ENCODE peak calls at places on chromosomes 6 and 20, in four cellular contexts. One of them, this sample, is unnamed.

GRCh38 chr6:146990821-146991798 is 213.1 kb upstream of the STXBP5 start:
- DNase-seq in K562: peak; percentile 37
- DNase-seq in GM12878: no peak
- DNase-seq in H1: no peak
- DNase-seq in this sample: no peak

GRCh38 chr6:13445005-13445743 is 42.2 kb downstream of the GFOD1 start:
- DNase-seq in K562: peak; percentile 28
- DNase-seq in GM12878: no peak
- DNase-seq in H1: no peak
- DNase-seq in this sample: peak; percentile 53

GRCh38 chr6:101195581-101195980 is 197.9 kb upstream of the GRIK2 start:
- DNase-seq in K562: no peak
- DNase-seq in GM12878: no peak
- DNase-seq in H1: no peak
- DNase-seq in this sample: no peak

GRCh38 chr20:37866051-37866450 is 36.9 kb upstream of the VSTM2L start:
- DNase-seq in K562: no peak
- DNase-seq in GM12878: no peak
- DNase-seq in H1: no peak
- DNase-seq in this sample: no peak

GRCh38 chr20:35344354-35344837 is 52.2 kb upstream of the FAM83C start:
- DNase-seq in K562: peak; percentile 57
- DNase-seq in GM12878: no peak
- DNase-seq in H1: no peak
- DNase-seq in this sample: no peak

GRCh38 chr6:74334722-74335121 is 638.7 kb downstream of the CD109 start:
- DNase-seq in K562: no peak
- DNase-seq in GM12878: no peak
- DNase-seq in H1: no peak
- DNase-seq in this sample: no peak

GRCh38 chr6:138498575-138499302 is 555 bp downstream of the NHSL1 start:
- DNase-seq in K562: no peak
- DNase-seq in GM12878: no peak
- DNase-seq in H1: no peak
- DNase-seq in this sample: no peak

GRCh38 chr6:34015576-34015975 is 130.3 kb downstream of the GRM4 start:
- DNase-seq in K562: no peak
- DNase-seq in GM12878: no peak
- DNase-seq in H1: no peak
- DNase-seq in this sample: peak; percentile 37

GRCh38 chr20:62557425-62557824 is 81.6 kb upstream of the GATA5 start:
- DNase-seq in K562: no peak
- DNase-seq in GM12878: no peak
- DNase-seq in H1: no peak
- DNase-seq in this sample: no peak

GRCh38 chr6:122180132-122180531 is 219.3 kb upstream of the HSF2 start:
- DNase-seq in K562: no peak
- DNase-seq in GM12878: no peak
- DNase-seq in H1: no peak
- DNase-seq in this sample: no peak

GRCh38 chr20:58393299-58393698 is 4.3 kb downstream of the VAPB start:
- DNase-seq in K562: no peak
- DNase-seq in GM12878: no peak
- DNase-seq in H1: no peak
- DNase-seq in this sample: no peak

GRCh38 chr20:57166568-57167291 is 99.7 kb downstream of the BMP7 start:
- DNase-seq in K562: no peak
- DNase-seq in GM12878: no peak
- DNase-seq in H1: no peak
- DNase-seq in this sample: no peak

GRCh38 chr6:7146079-7146828 is 38.5 kb downstream of the RREB1 start:
- DNase-seq in K562: no peak
- DNase-seq in GM12878: no peak
- DNase-seq in H1: no peak
- DNase-seq in this sample: no peak

GRCh38 chr6:35199866-35200265 is 13.9 kb upstream of the SCUBE3 start:
- DNase-seq in K562: no peak
- DNase-seq in GM12878: no peak
- DNase-seq in H1: no peak
- DNase-seq in this sample: no peak

GRCh38 chr6:117818449-117818848 is 88.6 kb upstream of the SLC35F1 start:
- DNase-seq in K562: no peak
- DNase-seq in GM12878: no peak
- DNase-seq in H1: no peak
- DNase-seq in this sample: no peak

GRCh38 chr6:130389142-130389541 is 23.3 kb downstream of the TMEM200A start:
- DNase-seq in K562: no peak
- DNase-seq in GM12878: no peak
- DNase-seq in H1: no peak
- DNase-seq in this sample: no peak

GRCh38 chr6:163438940-163439335 is 24.4 kb downstream of the QKI start:
- DNase-seq in K562: peak; percentile 45
- DNase-seq in GM12878: no peak
- DNase-seq in H1: no peak
- DNase-seq in this sample: no peak

GRCh38 chr6:16511048-16511660 is 250.1 kb downstream of the ATXN1 start:
- DNase-seq in K562: peak; percentile 31
- DNase-seq in GM12878: no peak
- DNase-seq in H1: no peak
- DNase-seq in this sample: no peak

GRCh38 chr6:90025418-90026089 is 131.3 kb downstream of the GJA10 start:
- DNase-seq in K562: no peak
- DNase-seq in GM12878: no peak
- DNase-seq in H1: no peak
- DNase-seq in this sample: peak; percentile 24

GRCh38 chr20:42972591-42972990 is 217.1 kb downstream of the PTPRT start:
- DNase-seq in K562: no peak
- DNase-seq in GM12878: no peak
- DNase-seq in H1: no peak
- DNase-seq in this sample: no peak

GRCh38 chr6:125511809-125512341 is 210.1 kb upstream of the HDDC2 start:
- DNase-seq in K562: no peak
- DNase-seq in GM12878: no peak
- DNase-seq in H1: no peak
- DNase-seq in this sample: no peak

DNA sequence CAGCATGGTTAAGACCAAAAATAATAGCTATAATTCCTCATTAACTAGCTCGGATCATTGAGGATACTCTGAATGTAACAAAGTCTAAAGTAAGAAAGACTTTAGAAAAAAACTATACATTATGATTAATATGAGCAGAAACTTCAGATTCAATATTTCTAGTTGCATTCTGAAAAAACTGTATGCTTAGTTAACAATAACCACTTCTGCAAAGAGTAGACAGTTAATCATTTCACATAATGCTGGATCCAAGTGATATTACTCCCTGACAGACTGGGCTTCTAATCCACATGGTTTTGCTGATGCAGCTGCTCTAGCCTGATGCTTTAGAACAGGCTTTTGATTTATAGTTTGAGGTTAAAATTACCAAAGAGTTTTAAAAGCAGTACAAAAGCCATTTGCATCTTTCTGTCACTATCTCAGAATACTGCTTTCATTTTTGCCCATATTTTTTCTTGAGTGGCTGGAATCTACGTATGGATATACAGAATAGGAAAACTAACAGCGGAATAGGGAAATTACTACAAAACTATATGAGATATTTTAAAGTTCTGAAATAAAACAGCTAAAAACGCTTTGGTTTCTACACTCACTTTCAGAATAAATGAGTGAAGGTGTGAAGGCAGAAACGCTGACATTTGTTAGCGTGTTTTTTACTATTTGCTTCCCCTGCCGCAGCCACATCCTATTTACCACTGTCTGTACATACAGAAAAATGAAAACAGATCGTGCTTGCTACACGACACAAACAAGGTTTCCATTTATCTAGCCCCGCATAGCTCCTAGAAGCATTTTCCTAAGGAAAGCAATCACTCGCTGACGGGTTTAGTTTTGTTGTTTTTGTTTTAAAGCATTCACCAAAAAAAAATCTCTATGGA is 61.8 kb downstream of the METTL24 start:
- DNase-seq in K562: no peak
- DNase-seq in GM12878: no peak
- DNase-seq in H1: no peak
- DNase-seq in this sample: peak; percentile 98
- H3K9ac ChIP-seq in K562: no peak overlapping the region
- H3K9ac ChIP-seq in GM12878: no peak overlapping the region
- H3K9ac ChIP-seq in H1: no peak overlapping the region
- H3K9ac ChIP-seq in this sample: peak overlapping the region; percentile 91

DNA sequence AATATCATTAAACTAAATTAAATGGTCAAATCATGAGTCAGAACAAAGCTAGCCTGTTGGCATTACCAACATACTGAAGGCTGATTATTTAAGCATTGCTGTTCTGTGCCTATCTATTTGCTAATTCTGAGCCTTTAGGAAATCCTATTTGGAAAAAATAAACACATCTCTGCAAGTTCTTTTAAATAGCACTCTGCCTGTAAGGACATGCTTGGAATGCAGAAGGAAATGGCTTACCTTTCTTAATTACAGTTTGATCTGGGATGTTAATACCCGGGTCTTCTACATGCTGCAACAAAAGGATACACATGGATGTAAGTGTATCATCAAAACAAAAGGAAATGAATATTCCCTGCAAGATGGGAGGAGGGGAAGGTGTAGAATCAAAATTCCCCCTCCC is 8.3 kb downstream of the TFAP2A start:
- DNase-seq in K562: no peak
- DNase-seq in GM12878: no peak
- DNase-seq in H1: no peak
- DNase-seq in this sample: no peak
- H3K4me3 ChIP-seq in K562: no peak overlapping the region
- H3K4me3 ChIP-seq in GM12878: no peak overlapping the region
- H3K4me3 ChIP-seq in H1: no peak overlapping the region
- H3K4me3 ChIP-seq in this sample: peak overlapping the region; percentile 89

GRCh38 chr6:39938773-39939381 is 4.6 kb upstream of the MOCS1 start:
- DNase-seq in K562: no peak
- DNase-seq in GM12878: no peak
- DNase-seq in H1: no peak
- DNase-seq in this sample: no peak

GRCh38 chr6:39942903-39943580 is 8.8 kb upstream of the MOCS1 start:
- DNase-seq in K562: no peak
- DNase-seq in GM12878: no peak
- DNase-seq in H1: no peak
- DNase-seq in this sample: no peak

GRCh38 chr6:39941820-39942219 is 7.6 kb upstream of the MOCS1 start:
- DNase-seq in K562: no peak
- DNase-seq in GM12878: no peak
- DNase-seq in H1: no peak
- DNase-seq in this sample: no peak

GRCh38 chr6:39937686-39938333 is 3.5 kb upstream of the MOCS1 start:
- DNase-seq in K562: no peak
- DNase-seq in GM12878: no peak
- DNase-seq in H1: no peak
- DNase-seq in this sample: no peak

GRCh38 chr6:39941138-39941537 is 6.9 kb upstream of the MOCS1 start:
- DNase-seq in K562: no peak
- DNase-seq in GM12878: no peak
- DNase-seq in H1: no peak
- DNase-seq in this sample: no peak
- TF ChIP-seq POLR2AphosphoS5 in K562: no peak
- TF ChIP-seq POLR2AphosphoS5 in GM12878: no peak
- TF ChIP-seq POLR2AphosphoS5 in H1: no peak
- TF ChIP-seq POLR2AphosphoS5 in this sample: no peak

GRCh38 chr6:38354905-38355304 is 284.8 kb downstream of the BTBD9 start:
- DNase-seq in K562: no peak
- DNase-seq in GM12878: peak; percentile 17
- DNase-seq in H1: no peak
- DNase-seq in this sample: no peak

GRCh38 chr6:38352636-38353035 is 287.1 kb downstream of the BTBD9 start:
- DNase-seq in K562: no peak
- DNase-seq in GM12878: no peak
- DNase-seq in H1: no peak
- DNase-seq in this sample: no peak

GRCh38 chr6:38355519-38355918 is 284.2 kb downstream of the BTBD9 start:
- DNase-seq in K562: no peak
- DNase-seq in GM12878: no peak
- DNase-seq in H1: no peak
- DNase-seq in this sample: no peak

GRCh38 chr6:38354033-38354373 is 285.7 kb downstream of the BTBD9 start:
- DNase-seq in K562: no peak
- DNase-seq in GM12878: no peak
- DNase-seq in H1: no peak
- DNase-seq in this sample: no peak

DNA sequence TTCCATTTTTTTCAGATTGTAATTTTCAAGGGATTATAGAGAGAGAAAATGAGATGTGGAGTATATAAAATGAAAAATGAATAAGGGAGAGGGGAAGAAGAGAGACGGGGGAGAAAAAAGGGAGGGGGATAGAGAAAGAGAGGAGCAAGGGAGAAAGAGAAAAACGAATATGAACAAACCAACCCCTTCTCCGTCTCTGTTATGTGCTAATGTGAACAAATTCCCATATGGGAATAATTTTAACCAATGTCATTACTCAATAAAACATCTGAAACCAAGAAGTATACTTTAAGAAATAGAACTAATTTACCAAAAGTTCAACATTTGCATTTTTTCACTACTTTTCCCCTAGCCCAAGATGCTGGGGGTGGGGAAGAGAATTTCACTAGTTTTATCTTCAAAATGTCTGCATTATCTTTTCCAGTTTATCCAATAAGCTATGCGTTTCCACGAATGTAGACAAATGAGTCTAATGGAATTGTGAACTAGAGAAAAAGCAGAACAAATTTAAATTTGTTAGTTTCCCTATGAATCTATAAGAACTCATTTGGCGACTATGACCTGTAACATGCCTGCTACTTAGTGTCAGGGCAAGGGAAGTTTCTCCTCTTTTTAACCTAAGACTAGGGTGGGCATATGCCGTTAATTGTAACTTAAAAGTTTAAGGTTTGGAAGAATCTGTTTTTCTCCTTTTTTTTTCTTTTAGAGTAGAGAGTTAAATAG is 286.3 kb downstream of the BTBD9 start:
- DNase-seq in K562: no peak
- DNase-seq in GM12878: no peak
- DNase-seq in H1: no peak
- DNase-seq in this sample: no peak
- H3K9ac ChIP-seq in K562: no peak overlapping the region
- H3K9ac ChIP-seq in GM12878: no peak overlapping the region
- H3K9ac ChIP-seq in H1: no peak overlapping the region
- H3K9ac ChIP-seq in this sample: no peak overlapping the region

DNA sequence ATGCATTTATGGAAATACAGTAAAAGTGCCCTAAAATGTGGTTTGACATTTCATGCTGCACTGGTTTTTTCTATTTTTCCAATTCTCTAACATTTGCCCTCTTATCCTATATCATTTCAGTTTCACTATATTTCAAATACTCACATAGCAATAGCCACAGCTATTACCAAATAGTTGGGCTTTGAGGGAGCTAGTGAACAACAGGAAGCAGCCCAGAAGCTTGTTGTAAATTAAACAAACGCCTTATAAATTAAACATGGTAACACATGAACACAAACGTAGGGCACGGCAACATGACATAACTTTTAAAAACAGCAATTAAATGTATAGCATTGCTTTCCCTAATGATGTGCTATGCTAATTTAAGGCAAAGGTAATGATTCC is 469.0 kb downstream of the CDC5L start:
- DNase-seq in K562: no peak
- DNase-seq in GM12878: no peak
- DNase-seq in H1: no peak
- DNase-seq in this sample: no peak
- H3K4me3 ChIP-seq in K562: no peak overlapping the region
- H3K4me3 ChIP-seq in GM12878: no peak overlapping the region
- H3K4me3 ChIP-seq in H1: no peak overlapping the region
- H3K4me3 ChIP-seq in this sample: peak overlapping the region; percentile 73

This sample was measured in SK-N-MC.